ENCODE peak calls at places on chromosome 6, in four cellular contexts. One of them, this sample, is unnamed.

GRCh38 chr6:158828807-158829206 is 9.6 kb upstream of the EZR start:
- DNase-seq in endothelial cell of umbilical vein: no peak
- DNase-seq in HCT116: no peak
- DNase-seq in K562: no peak
- DNase-seq in this sample: no peak

GRCh38 chr6:92110390-92110789 is 1309.0 kb downstream of the EPHA7 start:
- DNase-seq in K562: no peak
- DNase-seq in HCT116: no peak
- DNase-seq in endothelial cell of umbilical vein: no peak
- DNase-seq in this sample: no peak

GRCh38 chr6:116229287-116229913 is 24.5 kb downstream of the TSPYL4 start:
- DNase-seq in endothelial cell of umbilical vein: peak; percentile 58
- DNase-seq in HCT116: peak; percentile 31
- DNase-seq in K562: peak; percentile 37
- DNase-seq in this sample: no peak

GRCh38 chr6:26350858-26351543 is 14.0 kb upstream of the BTN3A2 start:
- DNase-seq in HCT116: no peak
- DNase-seq in K562: peak; percentile 35
- DNase-seq in endothelial cell of umbilical vein: no peak
- DNase-seq in this sample: no peak

GRCh38 chr6:151365233-151365632 is 26.1 kb downstream of the ZBTB2 start:
- DNase-seq in HCT116: no peak
- DNase-seq in endothelial cell of umbilical vein: no peak
- DNase-seq in K562: no peak
- DNase-seq in this sample: no peak

GRCh38 chr6:16148498-16148897 is 19.6 kb downstream of the MYLIP start:
- DNase-seq in HCT116: no peak
- DNase-seq in K562: no peak
- DNase-seq in endothelial cell of umbilical vein: no peak
- DNase-seq in this sample: no peak

GRCh38 chr6:76250666-76251065 is 178.2 kb upstream of the IMPG1 start:
- DNase-seq in K562: no peak
- DNase-seq in HCT116: no peak
- DNase-seq in endothelial cell of umbilical vein: no peak
- DNase-seq in this sample: no peak

GRCh38 chr6:1321715-1322114 is 9.8 kb downstream of the FOXQ1 start:
- DNase-seq in HCT116: no peak
- DNase-seq in K562: no peak
- DNase-seq in endothelial cell of umbilical vein: no peak
- DNase-seq in this sample: no peak

GRCh38 chr6:7196019-7196402 is 88.2 kb downstream of the RREB1 start:
- DNase-seq in endothelial cell of umbilical vein: no peak
- DNase-seq in K562: peak; percentile 78
- DNase-seq in HCT116: no peak
- DNase-seq in this sample: no peak

GRCh38 chr6:127514396-127515227 is 4.5 kb downstream of the MTCL3 start:
- DNase-seq in HCT116: no peak
- DNase-seq in K562: no peak
- DNase-seq in endothelial cell of umbilical vein: no peak
- DNase-seq in this sample: peak; percentile 79

GRCh38 chr6:55449219-55449618 is 122.0 kb downstream of the GFRAL start:
- DNase-seq in K562: no peak
- DNase-seq in HCT116: no peak
- DNase-seq in endothelial cell of umbilical vein: peak; percentile 15
- DNase-seq in this sample: no peak

GRCh38 chr6:125114248-125114858 is 39.2 kb upstream of the TPD52L1 start:
- DNase-seq in HCT116: peak; percentile 55
- DNase-seq in endothelial cell of umbilical vein: peak; percentile 69
- DNase-seq in K562: peak; percentile 45
- DNase-seq in this sample: no peak

GRCh38 chr6:27043244-27043643 is 204.3 kb upstream of the PRSS16 start:
- DNase-seq in HCT116: no peak
- DNase-seq in endothelial cell of umbilical vein: no peak
- DNase-seq in K562: no peak
- DNase-seq in this sample: no peak

GRCh38 chr6:9455794-9456193 is 959.1 kb downstream of the TFAP2A start:
- DNase-seq in HCT116: no peak
- DNase-seq in endothelial cell of umbilical vein: no peak
- DNase-seq in K562: no peak
- DNase-seq in this sample: no peak

GRCh38 chr6:741410-742339 is 48.7 kb upstream of the EXOC2 start:
- DNase-seq in K562: no peak
- DNase-seq in HCT116: no peak
- DNase-seq in endothelial cell of umbilical vein: no peak
- DNase-seq in this sample: no peak

GRCh38 chr6:125207956-125208355 is 54.4 kb downstream of the TPD52L1 start:
- DNase-seq in endothelial cell of umbilical vein: no peak
- DNase-seq in HCT116: no peak
- DNase-seq in K562: no peak
- DNase-seq in this sample: no peak

GRCh38 chr6:1890071-1890470 is 280.4 kb downstream of the FOXC1 start:
- DNase-seq in K562: no peak
- DNase-seq in endothelial cell of umbilical vein: no peak
- DNase-seq in HCT116: no peak
- DNase-seq in this sample: no peak

GRCh38 chr6:107304421-107305025 is 154.8 kb downstream of the PDSS2 start:
- DNase-seq in endothelial cell of umbilical vein: no peak
- DNase-seq in HCT116: peak; percentile 48
- DNase-seq in K562: no peak
- DNase-seq in this sample: no peak

GRCh38 chr6:41878961-41879405 is 16.2 kb downstream of the USP49 start:
- DNase-seq in HCT116: no peak
- DNase-seq in endothelial cell of umbilical vein: no peak
- DNase-seq in K562: no peak
- DNase-seq in this sample: no peak

GRCh38 chr6:138609801-138610430 is 110.6 kb upstream of the NHSL1 start:
- DNase-seq in K562: no peak
- DNase-seq in endothelial cell of umbilical vein: no peak
- DNase-seq in HCT116: no peak
- DNase-seq in this sample: no peak

GRCh38 chr6:107769053-107769658 is 55.0 kb downstream of the SCML4 start:
- DNase-seq in HCT116: no peak
- DNase-seq in endothelial cell of umbilical vein: no peak
- DNase-seq in K562: no peak
- DNase-seq in this sample: no peak

GRCh38 chr6:3455490-3456394 is 1.1 kb downstream of the SLC22A23 start:
- DNase-seq in endothelial cell of umbilical vein: peak; percentile 24
- DNase-seq in K562: peak; percentile 56
- DNase-seq in HCT116: no peak
- DNase-seq in this sample: no peak

GRCh38 chr6:150409576-150410066 is 40.8 kb downstream of the IYD start:
- DNase-seq in K562: no peak
- DNase-seq in endothelial cell of umbilical vein: peak; percentile 20
- DNase-seq in HCT116: no peak
- DNase-seq in this sample: peak; percentile 85

GRCh38 chr6:20702366-20702765 is 168.1 kb downstream of the CDKAL1 start:
- DNase-seq in HCT116: no peak
- DNase-seq in K562: no peak
- DNase-seq in endothelial cell of umbilical vein: no peak
- DNase-seq in this sample: no peak

GRCh38 chr6:141290871-141291270 is 841.9 kb upstream of the GJE1 start:
- DNase-seq in K562: no peak
- DNase-seq in HCT116: no peak
- DNase-seq in endothelial cell of umbilical vein: no peak
- DNase-seq in this sample: no peak

GRCh38 chr6:158648682-158649131 is 1.1 kb upstream of the SYTL3 start:
- DNase-seq in endothelial cell of umbilical vein: no peak
- DNase-seq in K562: no peak
- DNase-seq in HCT116: no peak
- DNase-seq in this sample: no peak

GRCh38 chr6:136703331-136703846 is 88.9 kb downstream of the MAP3K5 start:
- DNase-seq in endothelial cell of umbilical vein: peak; percentile 27
- DNase-seq in HCT116: no peak
- DNase-seq in K562: no peak
- DNase-seq in this sample: no peak

GRCh38 chr6:36345681-36346417 is 9.2 kb upstream of the BNIP5 start:
- DNase-seq in endothelial cell of umbilical vein: no peak
- DNase-seq in HCT116: no peak
- DNase-seq in K562: peak; percentile 53
- DNase-seq in this sample: no peak

GRCh38 chr6:39496951-39497350 is 174.4 kb upstream of the KCNK16 start:
- DNase-seq in endothelial cell of umbilical vein: no peak
- DNase-seq in K562: no peak
- DNase-seq in HCT116: no peak
- DNase-seq in this sample: no peak

GRCh38 chr6:136012198-136012884 is 160.8 kb downstream of the PDE7B start:
- DNase-seq in K562: no peak
- DNase-seq in endothelial cell of umbilical vein: peak; percentile 61
- DNase-seq in HCT116: no peak
- DNase-seq in this sample: no peak

GRCh38 chr6:32113386-32114352 is 4.5 kb upstream of the TNXB start:
- DNase-seq in HCT116: no peak
- DNase-seq in endothelial cell of umbilical vein: no peak
- DNase-seq in K562: peak; percentile 73
- DNase-seq in this sample: peak; percentile 77

GRCh38 chr6:155033021-155033801 is 38.1 kb downstream of the TIAM2 start:
- DNase-seq in K562: no peak
- DNase-seq in endothelial cell of umbilical vein: no peak
- DNase-seq in HCT116: no peak
- DNase-seq in this sample: no peak

GRCh38 chr6:7373739-7374138 is 15.8 kb downstream of the CAGE1 start:
- DNase-seq in HCT116: no peak
- DNase-seq in endothelial cell of umbilical vein: no peak
- DNase-seq in K562: no peak
- DNase-seq in this sample: no peak

DNA sequence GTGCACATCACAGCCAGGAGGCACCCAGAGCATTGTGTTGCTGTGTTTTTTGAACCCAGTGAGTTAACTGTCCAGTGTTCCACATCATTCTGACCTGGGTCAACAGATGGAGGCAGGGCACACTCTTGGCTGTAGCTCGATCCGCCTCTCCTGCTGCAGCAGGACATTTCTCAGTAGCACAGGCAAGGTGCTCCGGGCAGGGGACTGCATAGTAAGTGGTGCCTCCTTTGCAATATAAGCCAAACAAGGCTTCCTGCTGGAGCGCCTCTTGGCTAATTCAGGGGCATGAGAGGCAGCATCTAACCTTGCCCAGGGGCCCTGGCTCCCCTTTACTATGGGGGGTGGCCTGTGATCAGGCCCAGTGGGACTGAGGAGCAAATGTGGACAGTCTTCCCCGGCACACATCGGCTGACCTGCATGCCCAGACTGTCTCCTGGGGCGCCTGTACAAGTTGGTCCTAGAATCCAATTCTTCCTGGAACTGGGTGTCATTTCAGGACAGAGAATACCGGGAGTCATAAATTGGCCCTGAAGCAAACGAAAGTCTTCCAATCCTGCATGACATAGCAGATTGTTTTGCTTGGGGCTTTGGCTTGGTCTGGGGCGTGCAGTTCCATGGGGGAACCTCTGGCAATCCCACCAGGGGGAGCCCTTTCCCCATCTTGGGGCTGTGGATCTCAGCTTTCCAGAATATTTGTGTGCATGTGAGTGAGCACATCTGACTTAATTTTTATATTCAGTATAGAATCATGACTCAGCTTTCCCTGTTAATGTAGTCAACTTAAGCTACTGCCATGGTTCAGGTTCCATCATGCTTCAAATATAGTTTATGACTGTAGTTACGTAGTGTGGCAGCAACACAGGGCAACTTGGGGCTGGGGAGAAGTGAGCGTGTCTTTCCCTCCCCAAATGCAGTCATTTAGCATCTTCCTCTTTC is 56.0 kb upstream of the DDR1 start:
- DNase-seq in K562: peak; percentile 95
- DNase-seq in endothelial cell of umbilical vein: peak; percentile 92
- DNase-seq in HCT116: no peak
- DNase-seq in this sample: peak; percentile 93
- TF ChIP-seq POLR2A in K562: no peak
- TF ChIP-seq POLR2A in endothelial cell of umbilical vein: no peak
- TF ChIP-seq POLR2A in HCT116: no peak
- TF ChIP-seq POLR2A in this sample: no peak

GRCh38 chr6:148347076-148348054 is 4.7 kb downstream of the SASH1 start:
- DNase-seq in K562: no peak
- DNase-seq in endothelial cell of umbilical vein: no peak
- DNase-seq in HCT116: no peak
- DNase-seq in this sample: no peak

GRCh38 chr6:148343028-148343374 is 363 bp downstream of the SASH1 start:
- DNase-seq in K562: no peak
- DNase-seq in HCT116: no peak
- DNase-seq in endothelial cell of umbilical vein: no peak
- DNase-seq in this sample: peak; percentile 77

GRCh38 chr6:148343383-148343782 is 745 bp downstream of the SASH1 start:
- DNase-seq in K562: no peak
- DNase-seq in endothelial cell of umbilical vein: peak; percentile 60
- DNase-seq in HCT116: no peak
- DNase-seq in this sample: no peak

GRCh38 chr6:148345578-148345977 is 2.9 kb downstream of the SASH1 start:
- DNase-seq in endothelial cell of umbilical vein: no peak
- DNase-seq in K562: no peak
- DNase-seq in HCT116: no peak
- DNase-seq in this sample: no peak

GRCh38 chr6:148345176-148345575 is 2.5 kb downstream of the SASH1 start:
- DNase-seq in endothelial cell of umbilical vein: peak; percentile 67
- DNase-seq in K562: no peak
- DNase-seq in HCT116: no peak
- DNase-seq in this sample: no peak
- TF ChIP-seq POLR2AphosphoS5 in endothelial cell of umbilical vein: peak; percentile 16
- TF ChIP-seq POLR2AphosphoS5 in K562: no peak
- TF ChIP-seq POLR2AphosphoS5 in HCT116: no peak
- TF ChIP-seq POLR2AphosphoS5 in this sample: no peak

DNA sequence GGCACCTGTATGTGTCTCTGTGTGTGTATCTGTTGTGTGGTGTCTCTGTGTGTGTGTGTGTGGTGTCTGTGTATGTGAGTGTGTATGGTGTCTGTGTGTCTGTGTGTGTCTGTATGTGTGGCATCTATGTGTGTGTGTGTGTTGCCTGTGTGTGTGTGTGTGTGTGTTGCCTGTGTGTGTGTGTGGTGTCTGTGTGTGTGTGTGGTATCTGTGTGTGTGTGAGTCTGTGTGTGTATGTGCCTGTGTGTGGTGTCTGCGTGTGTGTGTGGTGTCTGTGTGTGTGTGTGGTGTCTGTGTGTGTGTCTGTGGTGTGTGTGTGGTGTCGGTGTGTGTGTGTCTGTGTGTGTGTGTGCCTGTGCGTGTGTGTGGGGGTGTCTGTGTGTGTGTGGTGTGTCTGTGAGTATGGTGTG is 31.7 kb upstream of the VEGFA start:
- DNase-seq in endothelial cell of umbilical vein: no peak
- DNase-seq in HCT116: no peak
- DNase-seq in K562: no peak
- DNase-seq in this sample: no peak
- H3K4me1 ChIP-seq in endothelial cell of umbilical vein: peaks cover 2% of the 10 kb centered on the region
- H3K4me1 ChIP-seq in HCT116: no peaks in the 10 kb centered on the region
- H3K4me1 ChIP-seq in K562: peaks cover 40% of the 10 kb centered on the region
- H3K4me1 ChIP-seq in this sample: peaks cover 21% of the 10 kb centered on the region

DNA sequence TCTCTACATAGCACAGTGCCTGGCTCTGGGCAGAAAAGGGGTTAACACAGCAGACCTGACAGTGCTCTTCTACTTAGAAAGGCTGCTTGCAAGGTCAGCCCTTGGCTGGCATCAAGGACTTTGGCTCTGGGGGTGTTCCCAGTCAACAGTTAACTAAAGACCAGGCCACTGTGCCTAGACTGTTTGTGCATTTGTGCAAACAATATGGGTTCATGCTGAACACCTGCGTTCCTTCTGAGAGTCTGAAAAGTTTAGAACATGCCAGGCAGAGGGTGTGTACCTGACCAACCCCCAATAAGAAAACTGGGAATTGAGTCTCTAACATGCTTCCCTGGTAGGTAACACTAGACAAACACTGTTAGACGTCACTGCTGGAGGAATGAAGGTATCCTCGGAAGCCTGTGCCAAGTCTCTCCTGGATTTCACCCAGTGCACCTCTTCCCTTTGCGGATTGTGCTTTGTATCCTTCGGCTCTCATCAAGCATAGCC is 110.7 kb downstream of the PDE10A start:
- DNase-seq in HCT116: no peak
- DNase-seq in endothelial cell of umbilical vein: no peak
- DNase-seq in K562: no peak
- DNase-seq in this sample: no peak
- TF ChIP-seq POLR2A in HCT116: no peak
- TF ChIP-seq POLR2A in endothelial cell of umbilical vein: no peak
- TF ChIP-seq POLR2A in K562: no peak
- TF ChIP-seq POLR2A in this sample: no peak